ENCODE peak calls at places on chromosomes 4 and X, in six cellular contexts. E is neuronal stem cell, J is BJ, X is PC-9, S is tibial artery, A is stomach. C is an unnamed sample.

GRCh38 chr4:54386693-54387092 is 157.6 kb downstream of the PDGFRA start:
- DNase-seq in E (no peak), J (no peak), X (no peak), S (no peak), A (no peak), C (no peak)

GRCh38 chr4:72971572-72971971 is 97.9 kb downstream of the COX18 start:
- DNase-seq in E (no peak), J (peak; percentile 70), X (peak; percentile 39), S (no peak), A (no peak), C (no peak)

GRCh38 chr4:24657768-24658617 is 73.6 kb upstream of the DHX15 start:
- DNase-seq in E (no peak), J (no peak), X (peak; percentile 99), S (no peak), A (peak; percentile 71), C (no peak)

GRCh38 chr4:114563536-114564315 is 34.9 kb upstream of the UGT8 start:
- DNase-seq in E (no peak), J (no peak), X (no peak), S (no peak), A (no peak), C (no peak)

GRCh38 chr4:169612869-169613859 is 781 bp upstream of the NEK1 start:
- DNase-seq in E (peak; percentile 61), J (no peak), X (peak; percentile 73), S (peak; percentile 85), A (peak; percentile 71), C (peak; percentile 80)

GRCh38 chr4:181971411-181971810 is 271.8 kb upstream of the TENM3 start:
- DNase-seq in E (no peak), J (no peak), X (no peak), S (no peak), A (no peak), C (no peak)

GRCh38 chr4:61628727-61629126 is 428.6 kb downstream of the ADGRL3 start:
- DNase-seq in E (no peak), J (no peak), X (no peak), S (no peak), A (no peak), C (no peak)

GRCh38 chr4:48590884-48591283 is 100.8 kb downstream of the ZAR1 start:
- DNase-seq in E (no peak), J (no peak), X (no peak), S (no peak), A (no peak), C (no peak)

GRCh38 chrX:49166914-49167739 is 4.6 kb downstream of the MAGIX start:
- DNase-seq in E (no peak), J (peak; percentile 11), X (no peak), S (peak; percentile 96), A (peak; percentile 51), C (peak; percentile 94)

GRCh38 chrX:139929876-139930275 is 3.0 kb downstream of the ATP11C start:
- DNase-seq in E (no peak), J (no peak), X (no peak), S (no peak), A (no peak), C (no peak)

GRCh38 chr4:159273126-159273438 is 170.2 kb downstream of the RAPGEF2 start:
- DNase-seq in E (no peak), J (no peak), X (no peak), S (no peak), A (no peak), C (no peak)

GRCh38 chr4:111689214-111689613 is 456.0 kb upstream of the FAM241A start:
- DNase-seq in E (no peak), J (peak; percentile 73), X (no peak), S (no peak), A (no peak), C (no peak)

GRCh38 chr4:170190265-170190664 is 100.5 kb upstream of the AADAT start:
- DNase-seq in E (no peak), J (no peak), X (no peak), S (no peak), A (no peak), C (no peak)

DNA sequence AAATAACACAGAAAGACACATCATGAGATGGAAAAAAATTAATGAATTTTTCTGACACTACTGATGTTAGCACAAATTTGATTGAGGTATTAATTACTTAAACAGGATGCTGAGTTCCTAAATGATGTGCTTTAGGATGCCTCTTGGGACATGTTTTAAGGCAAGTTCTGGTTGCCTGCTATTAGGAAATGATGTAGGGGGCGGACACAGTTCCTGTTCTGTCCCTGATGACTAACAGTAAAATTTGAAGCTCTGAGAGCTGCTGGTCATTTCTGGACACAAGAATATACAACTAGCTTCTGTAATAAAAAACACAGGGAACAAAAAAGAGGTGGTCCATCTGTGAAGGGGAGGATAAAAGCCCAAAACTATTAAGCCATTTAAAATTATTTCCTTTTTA is 163.2 kb upstream of the ETNPPL start:
- DNase-seq in E (no peak), J (no peak), X (no peak), S (no peak), A (no peak), C (no peak)
- H3K36me3 ChIP-seq in E (no peaks in the 10 kb centered on the region), J (no peaks in the 10 kb centered on the region), X (no peaks in the 10 kb centered on the region), S (no peaks in the 10 kb centered on the region), A (no peaks in the 10 kb centered on the region), C (no peaks in the 10 kb centered on the region)

GRCh38 chr4:3223346-3223745 is 25.6 kb upstream of the MSANTD1 start:
- DNase-seq in E (no peak), J (no peak), X (no peak), S (peak; percentile 46), A (no peak), C (peak; percentile 51)

GRCh38 chr4:3224971-3225850 is 23.7 kb upstream of the MSANTD1 start:
- DNase-seq in E (no peak), J (no peak), X (no peak), S (peak; percentile 56), A (no peak), C (peak; percentile 42)

GRCh38 chr4:3225946-3226345 is 23.0 kb upstream of the MSANTD1 start:
- DNase-seq in E (no peak), J (no peak), X (no peak), S (peak; percentile 54), A (no peak), C (peak; percentile 65)

GRCh38 chr4:3221996-3222395 is 27.0 kb upstream of the MSANTD1 start:
- DNase-seq in E (no peak), J (no peak), X (no peak), S (peak; percentile 35), A (no peak), C (peak; percentile 53)

DNA sequence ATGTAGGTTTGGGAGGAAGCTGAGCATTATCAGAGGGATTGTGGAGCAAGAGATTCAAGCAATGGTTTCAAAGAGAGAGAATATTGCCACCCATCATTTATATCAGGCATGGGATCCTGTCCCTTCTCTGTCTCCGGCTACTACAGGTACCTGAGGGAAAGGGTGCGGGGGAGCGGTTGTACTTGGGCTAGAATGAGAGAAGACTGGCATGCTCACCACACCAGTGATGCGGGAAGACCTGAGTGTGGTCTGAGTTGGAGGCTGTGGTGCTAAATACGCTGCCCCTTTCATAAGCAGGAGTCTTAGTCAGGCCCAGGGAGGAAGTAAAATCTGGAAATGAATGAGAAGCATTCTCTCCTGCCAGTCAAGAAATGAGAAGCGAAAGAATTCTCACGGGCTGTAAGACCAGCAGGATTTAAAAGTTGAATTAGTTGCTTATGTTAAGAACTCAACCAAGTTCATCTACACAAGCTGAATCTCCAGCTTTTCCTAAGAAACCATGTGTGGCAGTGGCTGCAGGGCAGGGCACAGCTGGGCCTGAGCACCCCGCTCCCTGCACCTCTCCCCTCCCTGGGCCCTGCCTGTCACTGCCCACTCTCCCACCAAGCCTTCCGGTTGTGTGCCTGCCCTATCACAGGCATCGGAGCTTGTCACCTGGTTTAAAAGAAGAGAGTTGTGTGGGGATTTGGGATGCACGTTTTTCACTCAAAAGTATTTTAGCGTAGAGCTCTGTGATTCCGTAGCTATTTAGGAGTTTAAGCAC is 24.8 kb upstream of the MSANTD1 start:
- DNase-seq in E (no peak), J (no peak), X (no peak), S (peak; percentile 39), A (no peak), C (peak; percentile 40)
- H3K36me3 ChIP-seq in E (peaks cover 42% of the 10 kb centered on the region), J (peaks cover 32% of the 10 kb centered on the region), X (no peaks in the 10 kb centered on the region), S (peaks cover 74% of the 10 kb centered on the region), A (peaks cover 75% of the 10 kb centered on the region), C (peaks cover 3% of the 10 kb centered on the region)

DNA sequence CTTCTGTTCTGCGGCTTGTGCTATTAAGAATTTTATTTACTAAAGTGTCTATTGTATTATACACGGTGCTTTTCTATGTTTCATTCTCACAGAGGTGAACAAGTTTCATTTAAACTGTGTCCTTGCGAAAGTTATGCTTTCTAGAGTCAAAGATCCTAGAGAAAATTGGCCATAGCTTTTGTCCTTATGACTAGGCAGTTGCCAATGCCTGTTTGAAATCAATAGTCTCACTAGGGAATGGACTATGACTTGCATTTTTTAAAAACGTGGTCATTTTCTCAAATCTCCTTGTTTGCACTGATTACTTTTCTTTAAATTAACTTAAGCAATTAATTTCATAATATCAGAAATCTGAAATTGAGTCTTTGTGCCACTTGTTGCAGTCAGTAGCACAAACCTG is 211.7 kb upstream of the MID1 start:
- DNase-seq in E (no peak), J (no peak), X (no peak), S (no peak), A (no peak), C (no peak)
- H3K36me3 ChIP-seq in E (no peaks in the 10 kb centered on the region), J (no peaks in the 10 kb centered on the region), X (no peaks in the 10 kb centered on the region), S (no peaks in the 10 kb centered on the region), A (no peaks in the 10 kb centered on the region), C (no peaks in the 10 kb centered on the region)

GRCh38 chr4:147787204-147787603 is 55.3 kb downstream of the ARHGAP10 start:
- DNase-seq in E (no peak), J (no peak), X (no peak), S (no peak), A (no peak), C (no peak)
- H3K36me3 ChIP-seq in E (no peaks in the 10 kb centered on the region), J (no peaks in the 10 kb centered on the region), X (no peaks in the 10 kb centered on the region), S (no peaks in the 10 kb centered on the region), A (no peaks in the 10 kb centered on the region), C (no peaks in the 10 kb centered on the region)

GRCh38 chrX:1527457-1527856 is 9.5 kb downstream of the P2RY8 start:
- DNase-seq in E (no peak), J (no peak), X (no peak), S (no peak), A (no peak), C (no peak)
- H3K36me3 ChIP-seq in E (no peaks in the 10 kb centered on the region), J (no peaks in the 10 kb centered on the region), X (no peaks in the 10 kb centered on the region), S (no peaks in the 10 kb centered on the region), A (no peaks in the 10 kb centered on the region), C (no peaks in the 10 kb centered on the region)

GRCh38 chr4:5753766-5754528 is 42.9 kb downstream of the EVC start:
- DNase-seq in E (no peak), J (peak; percentile 37), X (peak; percentile 70), S (peak; percentile 65), A (no peak), C (no peak)

GRCh38 chr4:5754529-5754881 is 43.5 kb downstream of the EVC start:
- DNase-seq in E (no peak), J (no peak), X (no peak), S (no peak), A (no peak), C (no peak)

GRCh38 chr4:5756271-5756670 is 45.3 kb downstream of the EVC start:
- DNase-seq in E (no peak), J (no peak), X (no peak), S (peak; percentile 43), A (no peak), C (no peak)

GRCh38 chr4:5755679-5756078 is 44.7 kb downstream of the EVC start:
- DNase-seq in E (no peak), J (no peak), X (no peak), S (peak; percentile 41), A (no peak), C (no peak)

DNA sequence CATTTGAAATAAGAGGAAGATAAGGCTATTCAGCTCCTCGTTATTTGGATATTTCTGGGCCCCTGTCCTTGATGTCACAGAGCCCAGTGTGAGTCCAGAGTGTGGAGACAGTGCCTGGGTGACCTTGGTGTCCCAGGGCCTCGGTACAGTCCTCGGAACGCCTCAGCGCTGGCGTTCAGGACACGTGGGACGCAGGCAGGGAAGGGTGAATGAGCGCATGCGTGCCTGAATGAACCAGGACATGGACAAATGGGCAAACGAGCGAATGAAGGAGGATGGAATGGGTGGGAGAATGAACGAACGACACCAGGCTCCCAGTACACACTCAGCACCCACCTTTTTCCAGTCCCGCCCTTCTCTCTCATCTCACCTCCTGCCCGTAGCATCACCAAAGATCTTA is 44.2 kb downstream of the EVC start:
- DNase-seq in E (no peak), J (no peak), X (no peak), S (peak; percentile 48), A (no peak), C (no peak)
- H3K36me3 ChIP-seq in E (peaks cover 22% of the 10 kb centered on the region), J (peaks cover 43% of the 10 kb centered on the region), X (no peaks in the 10 kb centered on the region), S (peaks cover 49% of the 10 kb centered on the region), A (peaks cover 28% of the 10 kb centered on the region), C (no peaks in the 10 kb centered on the region)